ENCODE peak calls at places on chromosomes 16 and 17, in ten cellular contexts. B is H9, N is sigmoid colon, D is heart left ventricle, U is PC-3, S is endodermal cell, W is mesenchymal stem cell, M is DND-41, O is heart right ventricle, G is body of pancreas. T is an unnamed sample.

GRCh38 chr17:80596760-80597608 is 52.3 kb downstream of the RPTOR start:
- DNase-seq in B (no peak), N (no peak), D (no peak), U (peak; percentile 78), S (peak; percentile 48), W (no peak), M (no peak), O (no peak), G (no peak), T (no peak)

GRCh38 chr17:44467108-44467507 is 36.1 kb downstream of the GPATCH8 start:
- DNase-seq in B (no peak), N (no peak), D (no peak), U (no peak), S (no peak), W (no peak), M (no peak), O (no peak), G (no peak), T (no peak)

GRCh38 chr16:48909231-48909630 is 299.3 kb upstream of the N4BP1 start:
- DNase-seq in B (no peak), N (no peak), D (no peak), U (no peak), S (no peak), W (no peak), M (no peak), O (no peak), G (peak; percentile 3), T (no peak)

GRCh38 chr17:31680126-31680525 is 178.9 kb downstream of the COPRS start:
- DNase-seq in B (peak; percentile 18), N (no peak), D (no peak), U (no peak), S (peak; percentile 28), W (no peak), M (no peak), O (no peak), G (no peak), T (no peak)

GRCh38 chr16:88957456-88957767 is 19.6 kb downstream of the CBFA2T3 start:
- DNase-seq in B (no peak), N (no peak), D (no peak), U (no peak), S (no peak), W (no peak), M (no peak), O (no peak), G (no peak), T (no peak)

GRCh38 chr16:54455021-54455725 is 168.6 kb upstream of the IRX3 start:
- DNase-seq in B (no peak), N (no peak), D (no peak), U (no peak), S (no peak), W (no peak), M (no peak), O (no peak), G (no peak), T (no peak)

GRCh38 chr16:11178424-11178823 is 77.6 kb downstream of the SOCS1 start:
- DNase-seq in B (no peak), N (no peak), D (no peak), U (no peak), S (no peak), W (no peak), M (no peak), O (no peak), G (no peak), T (no peak)

GRCh38 chr17:39781028-39781800 is 43.5 kb downstream of the GRB7 start:
- DNase-seq in B (no peak), N (no peak), D (no peak), U (no peak), S (no peak), W (no peak), M (peak; percentile 27), O (no peak), G (no peak), T (no peak)

GRCh38 chr16:10182186-10182683 is at the start of gene GRIN2A:
- DNase-seq in B (no peak), N (no peak), D (no peak), U (no peak), S (no peak), W (peak; percentile 1), M (no peak), O (no peak), G (no peak), T (no peak)

GRCh38 chr17:63696381-63696961 is 3.5 kb downstream of the LIMD2 start:
- DNase-seq in B (peak; percentile 91), N (no peak), D (no peak), U (peak; percentile 55), S (peak; percentile 93), W (peak; percentile 47), M (peak; percentile 37), O (no peak), G (peak; percentile 40), T (peak; percentile 52)

GRCh38 chr17:79776378-79777165 is 1.4 kb upstream of the CBX2 start:
- DNase-seq in B (no peak), N (no peak), D (no peak), U (peak; percentile 44), S (no peak), W (peak; percentile 29), M (no peak), O (no peak), G (no peak), T (no peak)

GRCh38 chr16:23879735-23880373 is 44.1 kb downstream of the PRKCB start:
- DNase-seq in B (no peak), N (no peak), D (no peak), U (no peak), S (no peak), W (no peak), M (no peak), O (no peak), G (no peak), T (no peak)

GRCh38 chr16:53768167-53768566 is 64.2 kb downstream of the FTO start:
- DNase-seq in B (no peak), N (no peak), D (no peak), U (peak; percentile 48), S (no peak), W (no peak), M (no peak), O (no peak), G (no peak), T (no peak)

DNA sequence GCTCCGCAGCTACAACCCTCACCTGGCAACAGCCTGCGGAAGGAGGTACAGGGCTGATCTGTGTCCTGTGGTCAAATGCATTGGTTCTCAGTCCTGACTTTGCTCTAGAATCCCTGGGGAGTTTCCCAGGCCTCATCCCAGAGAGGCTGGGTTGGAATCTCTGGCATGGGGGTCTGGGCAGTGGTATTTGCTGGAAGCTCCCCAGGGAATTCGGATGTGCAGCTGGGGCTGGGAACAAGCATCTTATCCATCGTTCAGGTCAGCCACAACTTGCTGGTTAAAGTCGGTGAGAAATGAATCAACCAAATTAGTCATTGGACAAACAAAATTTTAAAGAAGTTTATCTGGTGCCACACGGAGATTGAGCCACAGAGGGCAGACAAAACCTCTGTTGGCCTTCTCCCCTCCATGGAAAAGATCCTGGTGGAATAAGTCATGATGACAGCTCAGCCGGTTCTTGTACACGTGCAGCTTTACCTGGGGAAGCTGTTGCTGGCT is 231.2 kb downstream of the FOXL1 start:
- DNase-seq in B (no peak), N (no peak), D (no peak), U (peak; percentile 89), S (peak; percentile 62), W (no peak), M (no peak), O (no peak), G (no peak), T (no peak)
- H3K27me3 ChIP-seq in B (no peaks in the 10 kb centered on the region), N (peaks cover 18% of the 10 kb centered on the region), D (peaks cover 9% of the 10 kb centered on the region), U (no peaks in the 10 kb centered on the region), S (no peaks in the 10 kb centered on the region), W (peaks cover 95% of the 10 kb centered on the region), M (peaks cover 16% of the 10 kb centered on the region), O (no peaks in the 10 kb centered on the region), G (no peaks in the 10 kb centered on the region), T (no peaks in the 10 kb centered on the region)

GRCh38 chr16:56677474-56677873 is 4.8 kb upstream of the MT1X start:
- DNase-seq in B (no peak), N (no peak), D (no peak), U (no peak), S (no peak), W (no peak), M (no peak), O (no peak), G (peak; percentile 83), T (no peak)
- H3K27me3 ChIP-seq in B (no peaks in the 10 kb centered on the region), N (peaks cover 19% of the 10 kb centered on the region), D (peaks cover 18% of the 10 kb centered on the region), U (no peaks in the 10 kb centered on the region), S (peaks cover 82% of the 10 kb centered on the region), W (peaks cover 13% of the 10 kb centered on the region), M (peaks cover 11% of the 10 kb centered on the region), O (no peaks in the 10 kb centered on the region), G (no peaks in the 10 kb centered on the region), T (no peaks in the 10 kb centered on the region)

GRCh38 chr16:58466396-58466795 is 33.5 kb upstream of the NDRG4 start:
- DNase-seq in B (no peak), N (no peak), D (no peak), U (no peak), S (no peak), W (no peak), M (no peak), O (no peak), G (no peak), T (no peak)

GRCh38 chr16:58464047-58464915 is 35.7 kb upstream of the NDRG4 start:
- DNase-seq in B (no peak), N (no peak), D (peak; percentile 62), U (peak; percentile 39), S (peak; percentile 79), W (no peak), M (no peak), O (peak; percentile 62), G (peak; percentile 6), T (peak; percentile 57)

GRCh38 chr16:58467915-58468314 is 32.0 kb upstream of the NDRG4 start:
- DNase-seq in B (no peak), N (no peak), D (no peak), U (no peak), S (no peak), W (no peak), M (no peak), O (no peak), G (no peak), T (no peak)

GRCh38 chr16:58464916-58465731 is 34.8 kb upstream of the NDRG4 start:
- DNase-seq in B (peak; percentile 75), N (no peak), D (peak; percentile 60), U (no peak), S (peak; percentile 87), W (peak; percentile 23), M (no peak), O (peak; percentile 59), G (no peak), T (peak; percentile 42)

GRCh38 chr16:58465817-58466216 is 34.1 kb upstream of the NDRG4 start:
- DNase-seq in B (no peak), N (no peak), D (no peak), U (no peak), S (no peak), W (no peak), M (no peak), O (no peak), G (no peak), T (no peak)
- H3K27me3 ChIP-seq in B (peaks cover 23% of the 10 kb centered on the region), N (peaks cover 58% of the 10 kb centered on the region), D (no peaks in the 10 kb centered on the region), U (peaks cover 10% of the 10 kb centered on the region), S (peaks cover 16% of the 10 kb centered on the region), W (peaks cover 66% of the 10 kb centered on the region), M (no peaks in the 10 kb centered on the region), O (no peaks in the 10 kb centered on the region), G (no peaks in the 10 kb centered on the region), T (peaks cover 3% of the 10 kb centered on the region)

DNA sequence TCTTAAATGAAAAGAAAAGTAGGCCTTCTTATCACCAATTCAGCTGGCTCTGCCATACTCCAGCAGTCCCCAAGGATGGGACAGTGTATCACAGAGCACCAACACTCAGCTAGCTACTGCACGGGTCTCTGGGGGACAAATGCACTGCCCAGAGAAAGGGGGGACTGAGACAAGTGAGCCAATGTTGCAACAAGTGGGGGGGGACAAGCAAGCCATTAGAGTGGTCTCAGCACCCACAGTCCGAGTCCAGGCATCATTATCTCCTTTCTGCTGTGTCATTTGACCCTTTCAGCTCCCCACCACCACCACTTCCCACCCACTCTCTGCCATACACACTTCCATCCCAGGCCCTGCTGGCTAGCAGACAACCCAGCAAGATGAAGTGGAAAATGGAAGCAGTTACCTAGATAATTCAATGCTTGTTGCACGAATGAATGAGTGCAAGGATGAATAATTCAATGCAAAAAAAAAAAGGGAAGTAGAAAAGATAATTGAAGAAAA is 7.0 kb downstream of the TMEM132E start:
- DNase-seq in B (no peak), N (no peak), D (no peak), U (no peak), S (no peak), W (no peak), M (no peak), O (no peak), G (no peak), T (no peak)
- H3K27me3 ChIP-seq in B (peaks cover 58% of the 10 kb centered on the region), N (peaks cover 23% of the 10 kb centered on the region), D (peaks cover 74% of the 10 kb centered on the region), U (peaks cover 42% of the 10 kb centered on the region), S (peaks cover 94% of the 10 kb centered on the region), W (peaks cover 93% of the 10 kb centered on the region), M (peaks cover 36% of the 10 kb centered on the region), O (peaks cover 8% of the 10 kb centered on the region), G (peaks cover 3% of the 10 kb centered on the region), T (peaks cover 2% of the 10 kb centered on the region)

T was measured in Caco-2.